ENCODE peak calls at places on chromosome 12, in six cellular contexts. One of them, this sample, is unnamed.

GRCh38 chr12:86837246-86837645 is 581.1 kb upstream of the MGAT4C start:
- DNase-seq in brain microvascular endothelial cell: no peak
- DNase-seq in stomach: no peak
- DNase-seq in HFF-Myc: no peak
- DNase-seq in LNCaP clone FGC: no peak
- DNase-seq in PC-3: no peak
- DNase-seq in this sample: no peak

GRCh38 chr12:58919271-58920101 is 818 bp downstream of the LRIG3 start:
- DNase-seq in HFF-Myc: no peak
- DNase-seq in brain microvascular endothelial cell: peak; percentile 36
- DNase-seq in PC-3: peak; percentile 48
- DNase-seq in stomach: no peak
- DNase-seq in LNCaP clone FGC: no peak
- DNase-seq in this sample: peak; percentile 52

GRCh38 chr12:101697197-101697929 is at the start of gene CHPT1:
- DNase-seq in PC-3: peak; percentile 47
- DNase-seq in brain microvascular endothelial cell: peak; percentile 1
- DNase-seq in HFF-Myc: no peak
- DNase-seq in stomach: peak; percentile 82
- DNase-seq in LNCaP clone FGC: no peak
- DNase-seq in this sample: peak; percentile 70

GRCh38 chr12:56995201-56995929 is 11.0 kb downstream of the ZBTB39 start:
- DNase-seq in LNCaP clone FGC: no peak
- DNase-seq in PC-3: no peak
- DNase-seq in HFF-Myc: no peak
- DNase-seq in brain microvascular endothelial cell: no peak
- DNase-seq in stomach: no peak
- DNase-seq in this sample: no peak

GRCh38 chr12:72448089-72448488 is 175.9 kb downstream of the TRHDE start:
- DNase-seq in PC-3: no peak
- DNase-seq in LNCaP clone FGC: no peak
- DNase-seq in brain microvascular endothelial cell: no peak
- DNase-seq in HFF-Myc: no peak
- DNase-seq in stomach: no peak
- DNase-seq in this sample: peak; percentile 31

GRCh38 chr12:103085541-103085940 is 128.1 kb downstream of the ASCL1 start:
- DNase-seq in LNCaP clone FGC: no peak
- DNase-seq in HFF-Myc: no peak
- DNase-seq in stomach: no peak
- DNase-seq in PC-3: no peak
- DNase-seq in brain microvascular endothelial cell: no peak
- DNase-seq in this sample: no peak

GRCh38 chr12:19759229-19759628 is 319.9 kb downstream of the AEBP2 start:
- DNase-seq in HFF-Myc: no peak
- DNase-seq in brain microvascular endothelial cell: peak; percentile 54
- DNase-seq in LNCaP clone FGC: no peak
- DNase-seq in PC-3: peak; percentile 44
- DNase-seq in stomach: no peak
- DNase-seq in this sample: peak; percentile 20

GRCh38 chr12:75819512-75819911 is 212.1 kb downstream of the PHLDA1 start:
- DNase-seq in HFF-Myc: no peak
- DNase-seq in LNCaP clone FGC: no peak
- DNase-seq in stomach: no peak
- DNase-seq in PC-3: no peak
- DNase-seq in brain microvascular endothelial cell: no peak
- DNase-seq in this sample: no peak

GRCh38 chr12:92155733-92156132 is 10.1 kb upstream of the BTG1 start:
- DNase-seq in HFF-Myc: no peak
- DNase-seq in LNCaP clone FGC: no peak
- DNase-seq in PC-3: no peak
- DNase-seq in stomach: no peak
- DNase-seq in brain microvascular endothelial cell: no peak
- DNase-seq in this sample: no peak

GRCh38 chr12:75868501-75868900 is 163.1 kb downstream of the PHLDA1 start:
- DNase-seq in HFF-Myc: no peak
- DNase-seq in LNCaP clone FGC: no peak
- DNase-seq in PC-3: no peak
- DNase-seq in stomach: no peak
- DNase-seq in brain microvascular endothelial cell: no peak
- DNase-seq in this sample: no peak

GRCh38 chr12:53998174-53998899 is 1.6 kb upstream of the HOXC9 start:
- DNase-seq in stomach: no peak
- DNase-seq in LNCaP clone FGC: no peak
- DNase-seq in brain microvascular endothelial cell: no peak
- DNase-seq in PC-3: no peak
- DNase-seq in HFF-Myc: no peak
- DNase-seq in this sample: no peak

GRCh38 chr12:21257172-21257571 is 77.5 kb downstream of the SLCO1A2 start:
- DNase-seq in brain microvascular endothelial cell: no peak
- DNase-seq in HFF-Myc: no peak
- DNase-seq in PC-3: no peak
- DNase-seq in LNCaP clone FGC: no peak
- DNase-seq in stomach: no peak
- DNase-seq in this sample: no peak

GRCh38 chr12:105235747-105236476 is at the start of gene APPL2:
- DNase-seq in LNCaP clone FGC: no peak
- DNase-seq in brain microvascular endothelial cell: peak; percentile 75
- DNase-seq in HFF-Myc: no peak
- DNase-seq in PC-3: peak; percentile 92
- DNase-seq in stomach: peak; percentile 91
- DNase-seq in this sample: peak; percentile 84

GRCh38 chr12:52669426-52669825 is 10.8 kb downstream of the KRT1 start:
- DNase-seq in stomach: no peak
- DNase-seq in brain microvascular endothelial cell: no peak
- DNase-seq in PC-3: no peak
- DNase-seq in LNCaP clone FGC: no peak
- DNase-seq in HFF-Myc: no peak
- DNase-seq in this sample: no peak

GRCh38 chr12:95881331-95881955 is 22.7 kb downstream of the SNRPF start:
- DNase-seq in HFF-Myc: peak; percentile 26
- DNase-seq in LNCaP clone FGC: no peak
- DNase-seq in brain microvascular endothelial cell: peak; percentile 18
- DNase-seq in PC-3: no peak
- DNase-seq in stomach: no peak
- DNase-seq in this sample: peak; percentile 32

GRCh38 chr12:12010277-12011031 is 60.3 kb upstream of the BCL2L14 start:
- DNase-seq in HFF-Myc: no peak
- DNase-seq in brain microvascular endothelial cell: peak; percentile 44
- DNase-seq in PC-3: peak; percentile 54
- DNase-seq in stomach: no peak
- DNase-seq in LNCaP clone FGC: no peak
- DNase-seq in this sample: peak; percentile 15

GRCh38 chr12:116592116-116592637 is 33.0 kb downstream of the MAP1LC3B2 start:
- DNase-seq in stomach: peak; percentile 84
- DNase-seq in brain microvascular endothelial cell: no peak
- DNase-seq in PC-3: no peak
- DNase-seq in HFF-Myc: no peak
- DNase-seq in LNCaP clone FGC: peak; percentile 58
- DNase-seq in this sample: no peak

GRCh38 chr12:18552829-18553228 is 185.0 kb downstream of the PLCZ1 start:
- DNase-seq in LNCaP clone FGC: no peak
- DNase-seq in brain microvascular endothelial cell: no peak
- DNase-seq in PC-3: peak; percentile 23
- DNase-seq in HFF-Myc: no peak
- DNase-seq in stomach: no peak
- DNase-seq in this sample: no peak

GRCh38 chr12:103841690-103842584 is 903 bp upstream of the NT5DC3 start:
- DNase-seq in HFF-Myc: peak; percentile 86
- DNase-seq in brain microvascular endothelial cell: peak; percentile 67
- DNase-seq in stomach: peak; percentile 29
- DNase-seq in PC-3: peak; percentile 100
- DNase-seq in LNCaP clone FGC: no peak
- DNase-seq in this sample: peak; percentile 97

GRCh38 chr12:113875681-113876080 is 90.4 kb downstream of the RBM19 start:
- DNase-seq in PC-3: no peak
- DNase-seq in brain microvascular endothelial cell: peak; percentile 49
- DNase-seq in HFF-Myc: no peak
- DNase-seq in LNCaP clone FGC: no peak
- DNase-seq in stomach: no peak
- DNase-seq in this sample: no peak

GRCh38 chr12:15584366-15585041 is 204.7 kb downstream of the EPS8 start:
- DNase-seq in LNCaP clone FGC: no peak
- DNase-seq in PC-3: peak; percentile 56
- DNase-seq in stomach: no peak
- DNase-seq in brain microvascular endothelial cell: no peak
- DNase-seq in HFF-Myc: peak; percentile 37
- DNase-seq in this sample: peak; percentile 89

GRCh38 chr12:106118-106561 is 39.6 kb downstream of the IQSEC3 start:
- DNase-seq in HFF-Myc: no peak
- DNase-seq in LNCaP clone FGC: no peak
- DNase-seq in stomach: no peak
- DNase-seq in brain microvascular endothelial cell: no peak
- DNase-seq in PC-3: no peak
- DNase-seq in this sample: peak; percentile 7

GRCh38 chr12:25293596-25293995 is 42.9 kb upstream of the KRAS start:
- DNase-seq in brain microvascular endothelial cell: no peak
- DNase-seq in PC-3: no peak
- DNase-seq in stomach: no peak
- DNase-seq in LNCaP clone FGC: no peak
- DNase-seq in HFF-Myc: no peak
- DNase-seq in this sample: no peak

GRCh38 chr12:30652034-30652696 is 43.5 kb downstream of the IPO8 start:
- DNase-seq in stomach: no peak
- DNase-seq in brain microvascular endothelial cell: no peak
- DNase-seq in HFF-Myc: no peak
- DNase-seq in PC-3: no peak
- DNase-seq in LNCaP clone FGC: no peak
- DNase-seq in this sample: no peak

GRCh38 chr12:92224685-92225331 is 79.2 kb upstream of the BTG1 start:
- DNase-seq in stomach: no peak
- DNase-seq in PC-3: peak; percentile 83
- DNase-seq in HFF-Myc: no peak
- DNase-seq in LNCaP clone FGC: no peak
- DNase-seq in brain microvascular endothelial cell: peak; percentile 48
- DNase-seq in this sample: peak; percentile 84

DNA sequence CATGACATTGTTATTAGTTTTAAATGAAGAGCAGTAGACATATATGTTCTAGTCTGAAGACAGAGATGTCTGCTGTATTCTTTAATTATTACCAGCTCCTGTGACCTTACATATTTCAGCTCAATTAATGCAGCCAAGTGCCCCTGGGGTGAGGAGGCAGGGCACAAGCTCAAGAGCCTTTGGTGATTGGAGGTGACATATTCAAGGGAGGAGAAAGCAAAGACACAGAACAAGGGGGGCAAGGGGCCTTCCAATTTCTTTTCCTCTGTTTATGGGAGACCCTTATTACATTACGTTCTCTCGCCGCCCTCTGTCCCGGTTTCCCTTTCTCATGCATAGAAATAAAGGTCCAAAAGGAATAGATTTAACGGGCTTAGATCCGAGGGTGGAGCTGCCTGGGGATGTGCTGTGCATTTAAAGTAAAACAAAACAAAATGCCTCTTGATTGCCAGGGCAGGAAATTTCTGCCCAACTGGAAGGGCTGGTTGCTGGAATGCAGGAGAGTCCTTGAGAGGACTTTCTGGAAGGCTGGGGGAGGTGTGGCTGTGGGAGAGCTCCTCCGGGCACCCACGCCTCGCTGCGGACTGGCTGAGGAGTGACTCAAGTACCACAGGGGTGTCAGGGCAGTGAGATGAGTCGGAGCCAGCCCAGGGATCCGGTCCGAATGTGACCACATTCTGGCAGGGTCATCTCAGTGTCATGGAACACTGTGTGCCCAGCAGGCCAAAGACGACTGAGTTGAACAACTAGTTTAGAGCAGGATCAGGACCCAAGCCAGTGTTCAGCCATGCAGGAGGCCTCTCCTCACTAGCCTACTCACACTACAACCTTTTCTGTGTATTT is 32.1 kb upstream of the GSG1 start:
- DNase-seq in brain microvascular endothelial cell: peak; percentile 89
- DNase-seq in HFF-Myc: no peak
- DNase-seq in LNCaP clone FGC: peak; percentile 92
- DNase-seq in stomach: peak; percentile 65
- DNase-seq in PC-3: peak; percentile 97
- DNase-seq in this sample: peak; percentile 99
- TF ChIP-seq CTCF in brain microvascular endothelial cell: peak; percentile 55
- TF ChIP-seq CTCF in HFF-Myc: no peak
- TF ChIP-seq CTCF in LNCaP clone FGC: peak; percentile 34
- TF ChIP-seq CTCF in stomach: no peak
- TF ChIP-seq CTCF in PC-3: peak; percentile 31
- TF ChIP-seq CTCF in this sample: no peak

DNA sequence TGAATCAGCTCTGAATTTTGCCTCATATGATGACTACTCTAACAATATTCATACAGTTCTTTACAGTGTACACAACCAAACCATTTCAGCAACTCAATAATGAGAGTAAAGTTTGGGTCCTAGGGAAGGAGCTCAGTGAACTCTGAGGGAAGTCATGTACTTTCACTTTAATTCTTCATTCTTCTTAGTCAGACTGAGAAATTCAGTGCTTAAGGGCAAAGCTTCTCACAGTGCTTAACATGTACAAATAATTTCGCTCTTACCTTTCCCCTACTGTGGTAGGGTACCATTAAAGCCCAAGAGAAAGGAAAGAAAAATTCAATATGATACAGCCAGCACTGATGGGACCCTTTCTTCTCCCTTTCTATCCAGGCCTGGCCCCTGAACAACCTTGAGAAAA is 435.0 kb downstream of the NELL2 start:
- DNase-seq in HFF-Myc: no peak
- DNase-seq in PC-3: no peak
- DNase-seq in stomach: no peak
- DNase-seq in LNCaP clone FGC: no peak
- DNase-seq in brain microvascular endothelial cell: no peak
- DNase-seq in this sample: no peak
- H3K4me3 ChIP-seq in HFF-Myc: no peak overlapping the region
- H3K4me3 ChIP-seq in PC-3: no peak overlapping the region
- H3K4me3 ChIP-seq in stomach: no peak overlapping the region
- H3K4me3 ChIP-seq in LNCaP clone FGC: no peak overlapping the region
- H3K4me3 ChIP-seq in brain microvascular endothelial cell: no peak overlapping the region
- H3K4me3 ChIP-seq in this sample: no peak overlapping the region

GRCh38 chr12:3881208-3881980 is 8.2 kb upstream of the PARP11 start:
- DNase-seq in LNCaP clone FGC: no peak
- DNase-seq in brain microvascular endothelial cell: no peak
- DNase-seq in stomach: no peak
- DNase-seq in PC-3: no peak
- DNase-seq in HFF-Myc: no peak
- DNase-seq in this sample: no peak

GRCh38 chr12:3882396-3882795 is 9.2 kb upstream of the PARP11 start:
- DNase-seq in stomach: no peak
- DNase-seq in LNCaP clone FGC: no peak
- DNase-seq in brain microvascular endothelial cell: no peak
- DNase-seq in HFF-Myc: no peak
- DNase-seq in PC-3: no peak
- DNase-seq in this sample: no peak

GRCh38 chr12:3884671-3885070 is 11.5 kb upstream of the PARP11 start:
- DNase-seq in stomach: no peak
- DNase-seq in HFF-Myc: no peak
- DNase-seq in brain microvascular endothelial cell: no peak
- DNase-seq in PC-3: no peak
- DNase-seq in LNCaP clone FGC: no peak
- DNase-seq in this sample: no peak

GRCh38 chr12:3885179-3886094 is 12.2 kb upstream of the PARP11 start:
- DNase-seq in HFF-Myc: peak; percentile 17
- DNase-seq in PC-3: peak; percentile 40
- DNase-seq in brain microvascular endothelial cell: peak; percentile 27
- DNase-seq in stomach: no peak
- DNase-seq in LNCaP clone FGC: no peak
- DNase-seq in this sample: peak; percentile 72

GRCh38 chr12:3882896-3883564 is 9.8 kb upstream of the PARP11 start:
- DNase-seq in stomach: no peak
- DNase-seq in HFF-Myc: no peak
- DNase-seq in brain microvascular endothelial cell: peak; percentile 8
- DNase-seq in LNCaP clone FGC: no peak
- DNase-seq in PC-3: peak; percentile 9
- DNase-seq in this sample: peak; percentile 45
- TF ChIP-seq CTCF in stomach: no peak
- TF ChIP-seq CTCF in HFF-Myc: peak; percentile 12
- TF ChIP-seq CTCF in brain microvascular endothelial cell: peak; percentile 42
- TF ChIP-seq CTCF in LNCaP clone FGC: peak; percentile 50
- TF ChIP-seq CTCF in PC-3: peak; percentile 36
- TF ChIP-seq CTCF in this sample: peak; percentile 16

GRCh38 chr12:110353211-110353965 is 50.1 kb downstream of the ANAPC7 start:
- DNase-seq in PC-3: no peak
- DNase-seq in LNCaP clone FGC: no peak
- DNase-seq in brain microvascular endothelial cell: no peak
- DNase-seq in HFF-Myc: no peak
- DNase-seq in stomach: no peak
- DNase-seq in this sample: no peak
- H3K4me3 ChIP-seq in PC-3: no peak overlapping the region
- H3K4me3 ChIP-seq in LNCaP clone FGC: no peak overlapping the region
- H3K4me3 ChIP-seq in brain microvascular endothelial cell: no peak overlapping the region
- H3K4me3 ChIP-seq in HFF-Myc: no peak overlapping the region
- H3K4me3 ChIP-seq in stomach: no peak overlapping the region
- H3K4me3 ChIP-seq in this sample: no peak overlapping the region